ENCODE peak calls at places on chromosomes 4 and X, in eight cellular contexts. One of them, this sample, is unnamed. For H3K79me2, the result is how much of the 10 kb centered on the place peaks cover.

GRCh38 chrX:46319750-46320149 is 225.5 kb downstream of the ZNF674 start:
- DNase-seq in neural progenitor cell: no peak
- DNase-seq in hepatocyte: no peak
- DNase-seq in PC-3: no peak
- DNase-seq in SK-N-SH: no peak
- DNase-seq in HCT116: no peak
- DNase-seq in OCI-LY7: no peak
- DNase-seq in GM23248: no peak
- DNase-seq in this sample: no peak

GRCh38 chrX:19544693-19545305 is 29.5 kb upstream of the MAP3K15 start:
- DNase-seq in neural progenitor cell: peak
- DNase-seq in hepatocyte: peak
- DNase-seq in PC-3: peak
- DNase-seq in SK-N-SH: peak
- DNase-seq in HCT116: peak
- DNase-seq in OCI-LY7: peak
- DNase-seq in GM23248: peak
- DNase-seq in this sample: peak

GRCh38 chr4:54184581-54184980 is 44.5 kb upstream of the PDGFRA start:
- DNase-seq in neural progenitor cell: no peak
- DNase-seq in hepatocyte: no peak
- DNase-seq in PC-3: no peak
- DNase-seq in SK-N-SH: no peak
- DNase-seq in HCT116: no peak
- DNase-seq in OCI-LY7: no peak
- DNase-seq in GM23248: no peak
- DNase-seq in this sample: no peak

GRCh38 chrX:66021407-66021757 is 18.5 kb downstream of the VSIG4 start:
- DNase-seq in neural progenitor cell: no peak
- DNase-seq in hepatocyte: no peak
- DNase-seq in PC-3: no peak
- DNase-seq in SK-N-SH: no peak
- DNase-seq in HCT116: no peak
- DNase-seq in OCI-LY7: no peak
- DNase-seq in GM23248: no peak
- DNase-seq in this sample: no peak

GRCh38 chr4:129131343-129131742 is 35.4 kb downstream of the C4orf33 start:
- DNase-seq in neural progenitor cell: no peak
- DNase-seq in hepatocyte: no peak
- DNase-seq in PC-3: no peak
- DNase-seq in SK-N-SH: no peak
- DNase-seq in HCT116: no peak
- DNase-seq in OCI-LY7: no peak
- DNase-seq in GM23248: no peak
- DNase-seq in this sample: no peak

GRCh38 chr4:147039991-147040575 is 94.4 kb upstream of the TTC29 start:
- DNase-seq in neural progenitor cell: no peak
- DNase-seq in hepatocyte: no peak
- DNase-seq in PC-3: no peak
- DNase-seq in SK-N-SH: peak
- DNase-seq in HCT116: no peak
- DNase-seq in OCI-LY7: no peak
- DNase-seq in GM23248: no peak
- DNase-seq in this sample: no peak

GRCh38 chr4:5478116-5478515 is 230.2 kb downstream of the EVC2 start:
- DNase-seq in neural progenitor cell: no peak
- DNase-seq in hepatocyte: no peak
- DNase-seq in PC-3: no peak
- DNase-seq in SK-N-SH: no peak
- DNase-seq in HCT116: no peak
- DNase-seq in OCI-LY7: no peak
- DNase-seq in GM23248: no peak
- DNase-seq in this sample: peak

GRCh38 chr4:164068392-164068791 is 573.9 kb downstream of the TMA16 start:
- DNase-seq in neural progenitor cell: no peak
- DNase-seq in hepatocyte: no peak
- DNase-seq in PC-3: no peak
- DNase-seq in SK-N-SH: no peak
- DNase-seq in HCT116: no peak
- DNase-seq in OCI-LY7: no peak
- DNase-seq in GM23248: no peak
- DNase-seq in this sample: no peak

GRCh38 chr4:156193116-156193515 is 239.4 kb upstream of the CTSO start:
- DNase-seq in neural progenitor cell: no peak
- DNase-seq in hepatocyte: no peak
- DNase-seq in PC-3: peak
- DNase-seq in SK-N-SH: no peak
- DNase-seq in HCT116: no peak
- DNase-seq in OCI-LY7: no peak
- DNase-seq in GM23248: no peak
- DNase-seq in this sample: peak

GRCh38 chr4:186191266-186192067 is at the start of gene CYP4V2:
- DNase-seq in neural progenitor cell: peak
- DNase-seq in hepatocyte: peak
- DNase-seq in PC-3: peak
- DNase-seq in SK-N-SH: peak
- DNase-seq in HCT116: peak
- DNase-seq in OCI-LY7: peak
- DNase-seq in GM23248: peak
- DNase-seq in this sample: peak

GRCh38 chrX:150841466-150842197 is 56.8 kb downstream of the CD99L2 start:
- DNase-seq in neural progenitor cell: no peak
- DNase-seq in hepatocyte: no peak
- DNase-seq in PC-3: peak
- DNase-seq in SK-N-SH: no peak
- DNase-seq in HCT116: no peak
- DNase-seq in OCI-LY7: no peak
- DNase-seq in GM23248: peak
- DNase-seq in this sample: no peak

GRCh38 chr4:150087007-150087406 is 8.8 kb downstream of the DCLK2 start:
- DNase-seq in neural progenitor cell: no peak
- DNase-seq in hepatocyte: no peak
- DNase-seq in PC-3: peak
- DNase-seq in SK-N-SH: no peak
- DNase-seq in HCT116: no peak
- DNase-seq in OCI-LY7: no peak
- DNase-seq in GM23248: no peak
- DNase-seq in this sample: no peak

GRCh38 chr4:53943345-53944085 is 120.9 kb downstream of the CHIC2 start:
- DNase-seq in neural progenitor cell: no peak
- DNase-seq in hepatocyte: peak
- DNase-seq in PC-3: peak
- DNase-seq in SK-N-SH: no peak
- DNase-seq in HCT116: peak
- DNase-seq in OCI-LY7: no peak
- DNase-seq in GM23248: peak
- DNase-seq in this sample: no peak

GRCh38 chr4:81359207-81359606 is 112.5 kb downstream of the RASGEF1B start:
- DNase-seq in neural progenitor cell: no peak
- DNase-seq in hepatocyte: no peak
- DNase-seq in PC-3: no peak
- DNase-seq in SK-N-SH: no peak
- DNase-seq in HCT116: no peak
- DNase-seq in OCI-LY7: no peak
- DNase-seq in GM23248: peak
- DNase-seq in this sample: no peak

GRCh38 chrX:19075754-19076153 is 46.5 kb downstream of the ADGRG2 start:
- DNase-seq in neural progenitor cell: no peak
- DNase-seq in hepatocyte: no peak
- DNase-seq in PC-3: no peak
- DNase-seq in SK-N-SH: no peak
- DNase-seq in HCT116: no peak
- DNase-seq in OCI-LY7: no peak
- DNase-seq in GM23248: no peak
- DNase-seq in this sample: no peak

GRCh38 chrX:9370888-9371287 is 94.0 kb upstream of the TBL1X start:
- DNase-seq in neural progenitor cell: no peak
- DNase-seq in hepatocyte: no peak
- DNase-seq in PC-3: no peak
- DNase-seq in SK-N-SH: no peak
- DNase-seq in HCT116: no peak
- DNase-seq in OCI-LY7: no peak
- DNase-seq in GM23248: peak
- DNase-seq in this sample: no peak
- TF ChIP-seq EZH2phosphoT487 in neural progenitor cell: no peak
- TF ChIP-seq EZH2phosphoT487 in hepatocyte: no peak
- TF ChIP-seq EZH2phosphoT487 in PC-3: no peak
- TF ChIP-seq EZH2phosphoT487 in SK-N-SH: no peak
- TF ChIP-seq EZH2phosphoT487 in HCT116: no peak
- TF ChIP-seq EZH2phosphoT487 in OCI-LY7: no peak
- TF ChIP-seq EZH2phosphoT487 in GM23248: no peak
- TF ChIP-seq EZH2phosphoT487 in this sample: no peak

DNA sequence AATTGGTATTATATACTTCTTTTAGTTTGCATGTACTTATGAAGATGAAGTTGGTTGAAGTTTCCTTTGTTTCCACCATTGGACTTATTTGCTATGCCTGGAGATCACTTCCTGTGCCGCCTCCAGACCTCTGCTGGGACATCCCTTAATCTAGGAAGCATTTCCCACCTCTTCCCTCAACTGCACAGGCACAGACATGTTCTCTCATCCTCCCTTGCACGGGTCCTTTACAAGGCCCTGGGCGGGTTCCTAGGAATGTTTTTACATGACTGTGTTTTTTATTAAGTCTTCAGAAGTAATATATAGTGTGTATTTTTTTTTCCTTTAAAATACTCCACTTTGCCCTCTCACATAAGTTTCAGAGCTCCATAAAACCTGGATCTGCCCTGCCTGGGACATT is 51.0 kb downstream of the TMEM131L start:
- DNase-seq in neural progenitor cell: no peak
- DNase-seq in hepatocyte: no peak
- DNase-seq in PC-3: no peak
- DNase-seq in SK-N-SH: no peak
- DNase-seq in HCT116: no peak
- DNase-seq in OCI-LY7: no peak
- DNase-seq in GM23248: no peak
- DNase-seq in this sample: no peak
- H3K79me2 ChIP-seq in neural progenitor cell: under half
- H3K79me2 ChIP-seq in hepatocyte: under half
- H3K79me2 ChIP-seq in PC-3: under half
- H3K79me2 ChIP-seq in SK-N-SH: under half
- H3K79me2 ChIP-seq in HCT116: under half
- H3K79me2 ChIP-seq in OCI-LY7: half or more
- H3K79me2 ChIP-seq in GM23248: under half
- H3K79me2 ChIP-seq in this sample: half or more

DNA sequence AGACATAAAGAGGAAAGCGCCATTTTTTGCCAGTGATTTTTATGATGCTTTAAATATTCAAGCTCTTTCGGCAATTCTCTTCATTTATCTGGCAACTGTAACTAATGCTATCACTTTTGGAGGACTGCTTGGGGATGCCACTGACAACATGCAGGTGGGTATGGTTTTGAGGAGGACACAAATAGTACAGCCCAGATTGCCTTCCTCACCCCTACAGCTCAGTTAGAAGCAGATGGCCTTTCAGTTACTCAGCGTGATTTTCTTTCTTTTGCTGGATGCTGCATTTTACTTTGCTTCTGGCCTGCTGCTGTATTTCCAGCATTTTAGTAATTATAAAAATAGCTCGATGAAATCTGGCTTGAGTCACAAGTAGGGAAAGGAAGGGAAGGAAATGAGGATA is 114.7 kb downstream of the SLC4A4 start:
- DNase-seq in neural progenitor cell: no peak
- DNase-seq in hepatocyte: no peak
- DNase-seq in PC-3: no peak
- DNase-seq in SK-N-SH: no peak
- DNase-seq in HCT116: no peak
- DNase-seq in OCI-LY7: no peak
- DNase-seq in GM23248: no peak
- DNase-seq in this sample: no peak
- H2AFZ ChIP-seq in neural progenitor cell: no peak
- H2AFZ ChIP-seq in hepatocyte: no peak
- H2AFZ ChIP-seq in PC-3: no peak
- H2AFZ ChIP-seq in SK-N-SH: no peak
- H2AFZ ChIP-seq in HCT116: no peak
- H2AFZ ChIP-seq in OCI-LY7: no peak
- H2AFZ ChIP-seq in GM23248: no peak
- H2AFZ ChIP-seq in this sample: no peak

GRCh38 chr4:7147261-7147660 is 45.1 kb upstream of the SORCS2 start:
- DNase-seq in neural progenitor cell: no peak
- DNase-seq in hepatocyte: no peak
- DNase-seq in PC-3: no peak
- DNase-seq in SK-N-SH: no peak
- DNase-seq in HCT116: no peak
- DNase-seq in OCI-LY7: no peak
- DNase-seq in GM23248: no peak
- DNase-seq in this sample: no peak

GRCh38 chr4:7148337-7148736 is 44.0 kb upstream of the SORCS2 start:
- DNase-seq in neural progenitor cell: no peak
- DNase-seq in hepatocyte: no peak
- DNase-seq in PC-3: no peak
- DNase-seq in SK-N-SH: no peak
- DNase-seq in HCT116: no peak
- DNase-seq in OCI-LY7: no peak
- DNase-seq in GM23248: no peak
- DNase-seq in this sample: no peak

GRCh38 chr4:7151668-7152227 is 40.6 kb upstream of the SORCS2 start:
- DNase-seq in neural progenitor cell: no peak
- DNase-seq in hepatocyte: no peak
- DNase-seq in PC-3: peak
- DNase-seq in SK-N-SH: peak
- DNase-seq in HCT116: no peak
- DNase-seq in OCI-LY7: no peak
- DNase-seq in GM23248: no peak
- DNase-seq in this sample: no peak

GRCh38 chr4:7147661-7148310 is 44.6 kb upstream of the SORCS2 start:
- DNase-seq in neural progenitor cell: no peak
- DNase-seq in hepatocyte: no peak
- DNase-seq in PC-3: no peak
- DNase-seq in SK-N-SH: no peak
- DNase-seq in HCT116: no peak
- DNase-seq in OCI-LY7: no peak
- DNase-seq in GM23248: no peak
- DNase-seq in this sample: no peak

GRCh38 chr4:7150083-7150635 is 42.2 kb upstream of the SORCS2 start:
- DNase-seq in neural progenitor cell: no peak
- DNase-seq in hepatocyte: no peak
- DNase-seq in PC-3: no peak
- DNase-seq in SK-N-SH: no peak
- DNase-seq in HCT116: no peak
- DNase-seq in OCI-LY7: no peak
- DNase-seq in GM23248: no peak
- DNase-seq in this sample: no peak
- TF ChIP-seq EZH2phosphoT487 in neural progenitor cell: no peak
- TF ChIP-seq EZH2phosphoT487 in hepatocyte: no peak
- TF ChIP-seq EZH2phosphoT487 in PC-3: no peak
- TF ChIP-seq EZH2phosphoT487 in SK-N-SH: no peak
- TF ChIP-seq EZH2phosphoT487 in HCT116: no peak
- TF ChIP-seq EZH2phosphoT487 in OCI-LY7: no peak
- TF ChIP-seq EZH2phosphoT487 in GM23248: no peak
- TF ChIP-seq EZH2phosphoT487 in this sample: no peak

DNA sequence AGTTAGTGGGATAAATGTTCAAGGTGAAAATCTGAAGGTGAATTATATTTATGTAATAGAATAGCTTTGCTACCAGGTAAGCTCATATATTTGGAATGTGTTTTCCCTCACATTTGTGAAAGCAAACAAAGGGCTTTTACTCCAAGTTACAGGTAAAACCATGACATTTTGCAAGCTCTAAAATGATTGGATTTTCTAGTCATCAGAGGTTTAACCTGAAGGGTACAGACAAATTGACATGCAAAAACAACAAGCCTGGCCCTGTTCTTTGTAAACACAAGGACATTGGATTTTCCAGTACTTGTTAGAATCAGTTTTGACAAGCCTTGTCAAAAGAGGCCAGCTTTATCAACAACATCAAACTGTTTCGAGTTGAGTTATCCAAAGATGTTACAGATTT is 51.7 kb downstream of the ZFX start:
- DNase-seq in neural progenitor cell: no peak
- DNase-seq in hepatocyte: no peak
- DNase-seq in PC-3: no peak
- DNase-seq in SK-N-SH: no peak
- DNase-seq in HCT116: no peak
- DNase-seq in OCI-LY7: no peak
- DNase-seq in GM23248: no peak
- DNase-seq in this sample: no peak
- H3K79me2 ChIP-seq in neural progenitor cell: half or more
- H3K79me2 ChIP-seq in hepatocyte: half or more
- H3K79me2 ChIP-seq in PC-3: half or more
- H3K79me2 ChIP-seq in SK-N-SH: half or more
- H3K79me2 ChIP-seq in HCT116: half or more
- H3K79me2 ChIP-seq in OCI-LY7: half or more
- H3K79me2 ChIP-seq in GM23248: half or more
- H3K79me2 ChIP-seq in this sample: half or more